ENCODE peak calls at places on chromosomes 6 and 20, in eight cellular contexts. G, J, W, A, F, O, D and U are unnamed samples.

GRCh38 chr6:85168146-85168545 is 281.7 kb upstream of the NT5E start:
- DNase-seq in G (no peak), J (no peak), W (no peak), A (no peak), F (no peak), O (no peak), D (no peak), U (no peak)

GRCh38 chr6:63643862-63644261 is 8.3 kb downstream of the PHF3 start:
- DNase-seq in G (no peak), J (peak; percentile 50), W (no peak), A (peak; percentile 24), F (peak; percentile 25), O (no peak), D (no peak), U (no peak)

GRCh38 chr20:34058831-34059230 is 53.2 kb downstream of the EIF2S2 start:
- DNase-seq in G (no peak), J (no peak), W (no peak), A (no peak), F (no peak), O (no peak), D (no peak), U (peak; percentile 25)

GRCh38 chr6:23089981-23090380 is 520.6 kb downstream of the HDGFL1 start:
- DNase-seq in G (no peak), J (peak; percentile 16), W (no peak), A (no peak), F (no peak), O (no peak), D (no peak), U (no peak)

GRCh38 chr6:125153541-125154183 is at the start of gene TPD52L1:
- DNase-seq in G (peak; percentile 83), J (peak; percentile 64), W (peak; percentile 84), A (peak; percentile 86), F (peak; percentile 79), O (peak; percentile 87), D (peak; percentile 74), U (peak; percentile 72)

GRCh38 chr6:35382015-35382414 is 39.7 kb downstream of the PPARD start:
- DNase-seq in G (no peak), J (no peak), W (no peak), A (no peak), F (no peak), O (no peak), D (no peak), U (no peak)

GRCh38 chr6:90895299-90896164 is 308.7 kb upstream of the MAP3K7 start:
- DNase-seq in G (no peak), J (no peak), W (no peak), A (no peak), F (no peak), O (no peak), D (no peak), U (no peak)

GRCh38 chr20:5770987-5771318 is 20.8 kb downstream of the SHLD1 start:
- DNase-seq in G (no peak), J (no peak), W (no peak), A (no peak), F (peak; percentile 84), O (no peak), D (peak; percentile 16), U (no peak)

GRCh38 chr6:33746036-33746600 is 587 bp downstream of the IP6K3 start:
- DNase-seq in G (peak; percentile 65), J (peak; percentile 57), W (no peak), A (no peak), F (no peak), O (peak; percentile 91), D (peak; percentile 20), U (no peak)

GRCh38 chr6:135905604-135906300 is 54.3 kb downstream of the PDE7B start:
- DNase-seq in G (no peak), J (no peak), W (no peak), A (no peak), F (no peak), O (no peak), D (no peak), U (no peak)

GRCh38 chr6:25202505-25202904 is 76.7 kb upstream of the CARMIL1 start:
- DNase-seq in G (no peak), J (peak; percentile 81), W (no peak), A (no peak), F (no peak), O (no peak), D (peak; percentile 39), U (no peak)

GRCh38 chr20:21102691-21103311 is 3.4 kb downstream of the LINC00237 start:
- DNase-seq in G (peak; percentile 66), J (peak; percentile 7), W (peak; percentile 50), A (peak; percentile 65), F (no peak), O (no peak), D (peak; percentile 35), U (peak; percentile 49)

GRCh38 chr6:107589199-107589598 is 99.3 kb downstream of the SOBP start:
- DNase-seq in G (no peak), J (no peak), W (no peak), A (no peak), F (no peak), O (no peak), D (no peak), U (no peak)

GRCh38 chr6:151974061-151974617 is 166.7 kb downstream of the ESR1 start:
- DNase-seq in G (no peak), J (no peak), W (no peak), A (no peak), F (no peak), O (no peak), D (no peak), U (no peak)

GRCh38 chr6:170176621-170177382 is 114.1 kb downstream of the DLL1 start:
- DNase-seq in G (peak; percentile 44), J (no peak), W (peak; percentile 29), A (no peak), F (no peak), O (peak; percentile 75), D (no peak), U (no peak)

GRCh38 chr6:66421570-66421969 is 714.5 kb upstream of the EYS start:
- DNase-seq in G (no peak), J (peak; percentile 1), W (no peak), A (no peak), F (no peak), O (no peak), D (no peak), U (no peak)

GRCh38 chr6:146912730-146913680 is 291.2 kb upstream of the STXBP5 start:
- DNase-seq in G (no peak), J (peak; percentile 66), W (no peak), A (no peak), F (no peak), O (no peak), D (no peak), U (no peak)

GRCh38 chr20:19996970-19997369 is 20.2 kb upstream of the NAA20 start:
- DNase-seq in G (no peak), J (peak; percentile 47), W (no peak), A (no peak), F (no peak), O (no peak), D (no peak), U (no peak)

GRCh38 chr6:71260205-71260604 is 28.4 kb upstream of the OGFRL1 start:
- DNase-seq in G (no peak), J (no peak), W (no peak), A (no peak), F (no peak), O (no peak), D (no peak), U (no peak)

GRCh38 chr6:70398783-70399730 is 14.3 kb upstream of the FAM135A start:
- DNase-seq in G (peak; percentile 59), J (peak; percentile 43), W (no peak), A (no peak), F (no peak), O (no peak), D (peak; percentile 98), U (no peak)

GRCh38 chr6:117168296-117169059 is 96.9 kb upstream of the VGLL2 start:
- DNase-seq in G (no peak), J (no peak), W (no peak), A (no peak), F (no peak), O (no peak), D (no peak), U (no peak)

GRCh38 chr20:38145094-38146075 is 19.7 kb downstream of the TGM2 start:
- DNase-seq in G (peak; percentile 47), J (peak; percentile 33), W (no peak), A (no peak), F (no peak), O (no peak), D (no peak), U (no peak)

GRCh38 chr6:42140051-42140450 is 2.4 kb downstream of the C6orf132 start:
- DNase-seq in G (peak; percentile 91), J (no peak), W (no peak), A (no peak), F (no peak), O (no peak), D (peak; percentile 90), U (no peak)
- TF ChIP-seq CTCF in G (no peak), J (no peak), W (no peak), A (no peak), F (no peak), O (no peak), D (no peak), U (no peak)

DNA sequence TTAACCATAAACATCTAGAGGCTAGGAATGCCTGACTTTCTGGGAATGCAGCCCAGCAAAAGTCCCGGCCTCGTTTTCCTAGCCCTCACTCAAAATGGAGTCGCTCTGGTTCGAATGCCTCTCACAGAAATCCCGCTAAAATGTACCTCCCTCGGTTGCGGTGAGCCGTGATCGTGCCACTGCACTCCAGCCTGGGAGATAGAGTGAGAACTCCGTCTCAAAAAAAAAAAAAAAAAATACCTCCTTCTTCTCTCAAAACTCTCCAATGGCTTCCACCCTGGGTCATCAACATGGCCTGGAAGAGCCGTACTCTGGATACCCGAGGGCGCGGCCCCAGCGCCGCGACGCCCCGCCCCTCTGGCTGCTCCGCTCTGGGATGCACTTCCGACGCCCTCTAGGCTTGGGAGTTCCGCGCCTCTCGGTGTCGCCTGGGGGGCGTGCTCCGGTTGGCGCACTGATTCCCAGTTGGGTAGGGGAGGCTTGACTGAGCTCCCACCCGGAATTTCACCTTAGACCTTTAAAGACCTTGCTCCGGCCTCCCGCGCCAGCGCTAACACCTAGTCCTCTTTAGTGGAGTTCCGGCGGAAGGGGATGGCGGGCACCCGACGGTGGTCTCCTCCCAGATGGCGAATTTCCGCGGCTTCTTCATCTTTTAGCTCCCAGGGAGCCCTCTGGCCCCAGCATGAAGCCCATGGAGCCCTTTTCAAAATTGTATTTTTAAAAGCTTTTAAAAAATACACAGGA is 12.3 kb downstream of the HMGN4 start:
- DNase-seq in G (peak; percentile 73), J (peak; percentile 43), W (peak; percentile 60), A (peak; percentile 68), F (no peak), O (peak; percentile 86), D (peak; percentile 16), U (peak; percentile 72)
- TF ChIP-seq CTCF in G (no peak), J (no peak), W (no peak), A (peak; percentile 5), F (peak; percentile 4), O (no peak), D (no peak), U (no peak)

GRCh38 chr20:35146922-35147574 is at the start of gene EDEM2:
- DNase-seq in G (peak; percentile 97), J (peak; percentile 97), W (peak; percentile 94), A (peak; percentile 96), F (peak; percentile 96), O (peak; percentile 98), D (peak; percentile 95), U (peak; percentile 95)
- TF ChIP-seq CTCF in G (no peak), J (no peak), W (no peak), A (no peak), F (no peak), O (no peak), D (no peak), U (no peak)

DNA sequence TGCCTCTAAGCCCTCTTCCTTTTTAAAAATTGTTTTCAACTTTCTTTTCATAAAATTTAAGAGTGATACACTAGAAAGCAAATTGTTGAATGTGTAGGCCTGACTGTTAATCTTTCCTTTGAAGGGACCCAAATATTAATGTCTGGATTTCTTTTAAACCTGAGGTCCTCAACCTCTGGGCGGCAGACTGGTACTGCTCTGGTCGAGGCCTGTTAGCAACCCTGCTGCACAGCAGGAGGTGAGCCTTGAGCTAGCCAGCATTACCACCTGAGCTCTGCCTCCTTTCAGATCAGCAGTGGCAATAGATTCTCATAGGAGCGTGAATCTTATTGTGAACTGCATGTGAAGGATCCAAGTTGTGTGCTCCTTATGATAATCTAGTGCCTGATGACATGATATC is 191.2 kb downstream of the MANEA start:
- DNase-seq in G (no peak), J (no peak), W (no peak), A (no peak), F (peak; percentile 24), O (no peak), D (no peak), U (no peak)
- TF ChIP-seq CTCF in G (no peak), J (no peak), W (no peak), A (no peak), F (peak; percentile 16), O (no peak), D (no peak), U (no peak)